ENCODE peak calls at places on chromosomes 11 and 22, in four cellular contexts. V is AG04449, N is PC-9, F is tibial artery. A is an unnamed sample.

GRCh38 chr11:69005183-69005630 is 7.8 kb downstream of the MRGPRF start:
- DNase-seq in F (peak; percentile 67), N (no peak), V (no peak), A (no peak)

GRCh38 chr22:38416621-38417251 is 38.3 kb downstream of the KCNJ4 start:
- DNase-seq in N (peak; percentile 16), V (no peak), F (peak; percentile 55), A (no peak)

GRCh38 chr11:27471067-27471587 is 1.5 kb downstream of the LGR4 start:
- DNase-seq in V (no peak), N (peak; percentile 45), F (no peak), A (no peak)

GRCh38 chr11:128424867-128425285 is 162.5 kb downstream of the ETS1 start:
- DNase-seq in F (peak; percentile 71), N (no peak), V (no peak), A (no peak)

GRCh38 chr11:250740-251299 is 14.0 kb downstream of the PSMD13 start:
- DNase-seq in N (no peak), F (peak; percentile 71), V (no peak), A (peak; percentile 60)

GRCh38 chr11:103789957-103790356 is 246.5 kb upstream of the DDI1 start:
- DNase-seq in V (no peak), F (no peak), N (no peak), A (no peak)

GRCh38 chr11:77149716-77150392 is 21.8 kb downstream of the MYO7A start:
- DNase-seq in F (no peak), N (no peak), V (no peak), A (no peak)

GRCh38 chr22:17896552-17896951 is 122.3 kb upstream of the BID start:
- DNase-seq in V (no peak), N (no peak), F (no peak), A (no peak)

GRCh38 chr11:79168530-79169110 is 272.2 kb downstream of the TENM4 start:
- DNase-seq in F (no peak), V (no peak), N (no peak), A (no peak)

DNA sequence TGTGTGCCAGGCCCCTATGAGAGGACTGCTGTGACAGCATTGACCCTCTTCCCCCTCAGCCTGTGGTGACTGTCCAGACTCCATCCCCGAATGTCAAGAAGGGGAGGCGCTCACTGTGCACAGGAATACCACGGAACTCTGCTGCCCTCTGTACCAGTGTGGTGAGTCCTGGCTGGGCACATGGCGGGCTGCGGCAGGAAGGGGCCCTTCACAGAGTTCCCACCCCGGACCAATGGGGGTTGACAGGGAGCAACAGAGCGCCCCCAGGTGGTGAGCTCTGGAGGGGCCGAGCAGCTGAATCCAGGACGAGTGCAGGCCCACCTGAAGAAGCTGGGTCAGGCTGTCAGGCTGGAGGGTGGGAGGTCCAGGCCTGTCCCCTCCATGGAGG is 83.8 kb upstream of the MYOD1 start:
- DNase-seq in N (no peak), V (no peak), F (no peak), A (peak; percentile 12)
- TF ChIP-seq CTCF in N (no peak), V (no peak), F (no peak), A (no peak)

GRCh38 chr11:2312232-2313042 is 10.6 kb downstream of the TSPAN32 start:
- DNase-seq in V (no peak), N (no peak), F (peak; percentile 77), A (no peak)
- TF ChIP-seq CTCF in V (no peak), N (no peak), F (no peak), A (no peak)

GRCh38 chr22:50525104-50525958 is at the start of gene SCO2:
- DNase-seq in F (peak; percentile 97), N (peak; percentile 94), V (peak; percentile 75), A (peak; percentile 97)
- TF ChIP-seq CTCF in F (peak; percentile 50), N (peak; percentile 31), V (peak; percentile 67), A (peak; percentile 64)

GRCh38 chr22:33472462-33473344 is 414.5 kb upstream of the SYN3 start:
- DNase-seq in F (no peak), V (peak; percentile 12), N (no peak), A (peak; percentile 53)
- TF ChIP-seq CTCF in F (no peak), V (no peak), N (no peak), A (no peak)

GRCh38 chr11:1639102-1639620 is 9.6 kb downstream of the KRTAP5-5 start:
- DNase-seq in N (no peak), F (no peak), V (no peak), A (no peak)
- TF ChIP-seq CTCF in N (no peak), F (no peak), V (no peak), A (no peak)

DNA sequence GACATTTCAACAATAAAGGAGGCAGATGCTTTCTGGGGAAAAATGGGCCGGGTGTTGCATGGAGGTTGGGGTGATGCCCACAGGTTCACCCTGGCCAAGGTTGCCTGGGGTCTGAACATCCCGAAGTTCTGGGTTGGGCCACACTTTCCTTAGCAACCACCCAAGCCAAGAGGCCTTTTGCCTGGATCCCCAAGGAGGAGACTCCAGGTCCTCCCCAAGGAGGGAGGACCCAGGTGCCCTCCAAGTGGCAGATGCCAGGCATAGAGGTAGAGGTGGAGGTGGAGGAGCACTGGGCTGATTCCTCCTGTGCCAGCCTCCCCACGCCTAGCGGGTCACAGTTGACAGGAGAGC is 1.2 kb downstream of the CYB5R3 start:
- DNase-seq in V (no peak), N (no peak), F (no peak), A (no peak)
- TF ChIP-seq CTCF in V (no peak), N (no peak), F (no peak), A (no peak)

GRCh38 chr11:118838905-118839553 is 44.7 kb upstream of the CXCR5 start:
- DNase-seq in N (no peak), V (no peak), F (no peak), A (peak; percentile 64)

GRCh38 chr11:118841469-118842222 is 42.0 kb upstream of the CXCR5 start:
- DNase-seq in F (no peak), N (no peak), V (no peak), A (peak; percentile 52)

GRCh38 chr11:118845369-118845768 is 38.3 kb upstream of the CXCR5 start:
- DNase-seq in F (no peak), V (no peak), N (peak; percentile 84), A (peak; percentile 50)

GRCh38 chr11:118843518-118843917 is 40.2 kb upstream of the CXCR5 start:
- DNase-seq in V (no peak), F (no peak), N (no peak), A (no peak)

GRCh38 chr11:118842369-118842768 is 41.3 kb upstream of the CXCR5 start:
- DNase-seq in F (no peak), N (no peak), V (no peak), A (no peak)
- TF ChIP-seq CTCF in F (no peak), N (no peak), V (no peak), A (no peak)

A was measured in GM10248.